ENCODE peak calls at places on chromosomes 3 and 15, in four cellular contexts. H is psoas muscle, G is lower lobe of right lung, T is AG04450. E is an unnamed sample.

GRCh38 chr3:44323341-44323955 is 15.1 kb upstream of the TCAIM start:
- DNase-seq in H (peak; percentile 42), G (peak; percentile 52), T (peak; percentile 26), E (peak; percentile 70)

GRCh38 chr15:91985297-91985696 is 131.8 kb downstream of the SLCO3A1 start:
- DNase-seq in H (no peak), G (no peak), T (no peak), E (no peak)

GRCh38 chr3:129000742-129001100 is 383 bp upstream of the EFCC1 start:
- DNase-seq in H (no peak), G (no peak), T (no peak), E (no peak)

GRCh38 chr3:107432013-107432515 is 54.8 kb downstream of the CCDC54 start:
- DNase-seq in H (no peak), G (no peak), T (no peak), E (peak; percentile 13)

GRCh38 chr15:51386960-51387698 is 45.7 kb downstream of the GLDN start:
- DNase-seq in H (no peak), G (no peak), T (no peak), E (no peak)

GRCh38 chr15:65580287-65580686 is 30.6 kb downstream of the INTS14 start:
- DNase-seq in H (no peak), G (no peak), T (peak; percentile 29), E (no peak)

GRCh38 chr3:100463002-100463401 is 29.4 kb upstream of the TMEM45A start:
- DNase-seq in H (no peak), G (no peak), T (peak; percentile 38), E (no peak)

GRCh38 chr15:73681856-73682596 is 2.2 kb upstream of the CD276 start:
- DNase-seq in H (no peak), G (no peak), T (no peak), E (no peak)

GRCh38 chr3:100045696-100046095 is 68.6 kb downstream of the FILIP1L start:
- DNase-seq in H (peak; percentile 67), G (no peak), T (peak; percentile 98), E (peak; percentile 56)

GRCh38 chr3:72855001-72855400 is 6.8 kb upstream of the SHQ1 start:
- DNase-seq in H (no peak), G (no peak), T (no peak), E (no peak)

GRCh38 chr15:67158367-67158766 is 93.0 kb downstream of the SMAD3 start:
- DNase-seq in H (no peak), G (no peak), T (no peak), E (no peak)

GRCh38 chr15:91348812-91349500 is 248.9 kb downstream of the SV2B start:
- DNase-seq in H (no peak), G (no peak), T (no peak), E (no peak)

GRCh38 chr3:12155264-12155663 is 3.4 kb downstream of the TIMP4 start:
- DNase-seq in H (no peak), G (no peak), T (no peak), E (no peak)

GRCh38 chr3:73558399-73559075 is 66.2 kb downstream of the PDZRN3 start:
- DNase-seq in H (no peak), G (no peak), T (no peak), E (no peak)

GRCh38 chr3:52248816-52249547 is 3.4 kb downstream of the PPM1M start:
- DNase-seq in H (no peak), G (no peak), T (no peak), E (no peak)

GRCh38 chr3:140219923-140220452 is 285.0 kb downstream of the CLSTN2 start:
- DNase-seq in H (no peak), G (no peak), T (no peak), E (no peak)

GRCh38 chr15:68586274-68586961 is 7.6 kb downstream of the CORO2B start:
- DNase-seq in H (no peak), G (no peak), T (no peak), E (no peak)

GRCh38 chr15:20358066-20358780 is 183.4 kb downstream of the GOLGA6L6 start:
- DNase-seq in H (peak; percentile 21), G (peak; percentile 66), T (no peak), E (no peak)

GRCh38 chr3:42498791-42499477 is 3.5 kb upstream of the VIPR1 start:
- DNase-seq in H (no peak), G (no peak), T (no peak), E (no peak)

GRCh38 chr3:76367281-76367680 is 581.9 kb upstream of the ZNF717 start:
- DNase-seq in H (no peak), G (no peak), T (peak; percentile 42), E (no peak)

GRCh38 chr15:91919014-91919534 is 65.6 kb downstream of the SLCO3A1 start:
- DNase-seq in H (no peak), G (no peak), T (no peak), E (no peak)

GRCh38 chr3:23880703-23881339 is 36.0 kb downstream of the NKIRAS1 start:
- DNase-seq in H (no peak), G (no peak), T (no peak), E (no peak)

GRCh38 chr3:52887166-52887565 is 10.2 kb downstream of the STIMATE start:
- DNase-seq in H (no peak), G (no peak), T (no peak), E (no peak)

GRCh38 chr15:65396283-65396964 is 18.6 kb upstream of the IGDCC3 start:
- DNase-seq in H (no peak), G (no peak), T (no peak), E (no peak)

GRCh38 chr3:196796317-196796716 is 56.7 kb downstream of the PAK2 start:
- DNase-seq in H (no peak), G (no peak), T (no peak), E (no peak)

GRCh38 chr3:106609666-106610301 is 741.0 kb upstream of the CBLB start:
- DNase-seq in H (no peak), G (no peak), T (peak; percentile 87), E (peak; percentile 43)

GRCh38 chr3:110881069-110881468 is 190.5 kb upstream of the NECTIN3 start:
- DNase-seq in H (no peak), G (peak; percentile 45), T (peak; percentile 1), E (peak; percentile 65)

GRCh38 chr3:190577225-190577624 is 63.3 kb downstream of the IL1RAP start:
- DNase-seq in H (no peak), G (no peak), T (no peak), E (no peak)

GRCh38 chr3:185824051-185824466 is 783 bp downstream of the IGF2BP2 start:
- DNase-seq in H (no peak), G (peak; percentile 50), T (no peak), E (peak; percentile 32)

GRCh38 chr15:93158104-93158503 is 69.1 kb upstream of the RGMA start:
- DNase-seq in H (peak; percentile 51), G (no peak), T (no peak), E (no peak)

GRCh38 chr3:22089284-22089683 is 338.3 kb upstream of the ZNF385D start:
- DNase-seq in H (no peak), G (no peak), T (no peak), E (peak; percentile 7)

GRCh38 chr3:147941984-147942383 is 532.8 kb downstream of the ZIC1 start:
- DNase-seq in H (no peak), G (no peak), T (no peak), E (no peak)

GRCh38 chr15:90309050-90309449 is 43.0 kb upstream of the ZNF774 start:
- DNase-seq in H (no peak), G (no peak), T (no peak), E (no peak)

GRCh38 chr15:33309602-33310276 is 1.0 kb upstream of the RYR3 start:
- DNase-seq in H (peak; percentile 33), G (no peak), T (no peak), E (no peak)

GRCh38 chr15:78620839-78621421 is at the start of gene CHRNA3:
- DNase-seq in H (no peak), G (no peak), T (no peak), E (no peak)
- H3K4me3 ChIP-seq in H (peak within 1 kb of the TSS; percentile 61), G (peak within 1 kb of the TSS; percentile 28), T (no peak within 1 kb of the TSS), E (peak within 1 kb of the TSS; percentile 52)

GRCh38 chr15:96343529-96344072 is 13.1 kb downstream of the NR2F2 start:
- DNase-seq in H (no peak), G (no peak), T (no peak), E (no peak)

GRCh38 chr15:96344120-96344705 is 13.7 kb downstream of the NR2F2 start:
- DNase-seq in H (no peak), G (no peak), T (no peak), E (no peak)

GRCh38 chr15:96346409-96346808 is 15.9 kb downstream of the NR2F2 start:
- DNase-seq in H (no peak), G (no peak), T (no peak), E (no peak)

GRCh38 chr15:96345560-96346389 is 15.3 kb downstream of the NR2F2 start:
- DNase-seq in H (peak; percentile 78), G (no peak), T (no peak), E (no peak)

GRCh38 chr15:96344706-96345559 is 14.4 kb downstream of the NR2F2 start:
- DNase-seq in H (no peak), G (no peak), T (no peak), E (no peak)
- H3K4me3 ChIP-seq in H (peak overlapping the region; percentile 92), G (peak overlapping the region; percentile 71), T (peak overlapping the region; percentile 75), E (no peak overlapping the region)

DNA sequence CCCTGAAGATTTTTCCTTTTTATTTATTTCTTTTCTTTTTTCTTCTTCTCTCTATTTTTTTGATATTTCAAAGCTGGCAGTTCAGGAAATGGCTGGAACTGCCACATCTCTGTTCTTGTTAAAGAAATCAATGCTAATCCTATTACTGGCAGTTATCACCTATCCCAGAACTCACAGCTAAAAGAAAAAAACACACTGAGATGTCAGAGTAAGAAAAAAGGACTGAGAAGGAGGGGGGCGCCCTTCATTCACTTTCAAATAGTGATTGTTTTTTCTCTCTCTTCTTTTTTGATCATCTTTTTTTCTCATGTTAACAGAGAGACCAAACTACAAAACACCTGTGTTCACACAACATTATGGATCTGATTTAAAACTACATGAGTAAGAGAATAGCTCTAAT is 337.1 kb downstream of the IL20RB start:
- DNase-seq in H (no peak), G (no peak), T (no peak), E (no peak)
- H3K4me3 ChIP-seq in H (no peak overlapping the region), G (no peak overlapping the region), T (no peak overlapping the region), E (no peak overlapping the region)

GRCh38 chr3:36900474-36901443 is 44.1 kb downstream of the TRANK1 start:
- DNase-seq in H (no peak), G (no peak), T (no peak), E (no peak)
- H3K4me3 ChIP-seq in H (no peak overlapping the region), G (no peak overlapping the region), T (no peak overlapping the region), E (no peak overlapping the region)

GRCh38 chr3:29335438-29335837 is 54.6 kb downstream of the RBMS3 start:
- DNase-seq in H (peak; percentile 59), G (peak; percentile 75), T (peak; percentile 94), E (peak; percentile 58)
- H3K4me3 ChIP-seq in H (peak overlapping the region; percentile 58), G (peak overlapping the region; percentile 30), T (peak overlapping the region; percentile 47), E (peak overlapping the region; percentile 6)